ENCODE peak calls at places on chromosome 5, in six cellular contexts. G, W, F, D, Q and H are unnamed samples. For H3K4me1, the result is how much of the 10 kb centered on the place peaks cover.

GRCh38 chr5:137627293-137627692 is 108.6 kb downstream of the KLHL3 start:
- DNase-seq in G (no peak), W (no peak), F (no peak), D (no peak), Q (no peak), H (no peak)

GRCh38 chr5:65624025-65624569 is at the start of gene TRIM23:
- DNase-seq in G (peak), W (peak), F (peak), D (peak), Q (peak), H (peak)

GRCh38 chr5:76081811-76082783 is 1.1 kb upstream of the SV2C start:
- DNase-seq in G (no peak), W (no peak), F (peak), D (no peak), Q (no peak), H (peak)

GRCh38 chr5:27388755-27389154 is 350.4 kb upstream of the CDH9 start:
- DNase-seq in G (no peak), W (no peak), F (no peak), D (peak), Q (no peak), H (no peak)

GRCh38 chr5:136040746-136041415 is 12.1 kb downstream of the TGFBI start:
- DNase-seq in G (no peak), W (no peak), F (no peak), D (no peak), Q (no peak), H (no peak)

GRCh38 chr5:111942661-111943401 is 185.8 kb upstream of the NREP start:
- DNase-seq in G (no peak), W (no peak), F (no peak), D (no peak), Q (no peak), H (no peak)

GRCh38 chr5:124176692-124177091 is 569.7 kb downstream of the ZNF608 start:
- DNase-seq in G (no peak), W (no peak), F (no peak), D (no peak), Q (no peak), H (peak)

GRCh38 chr5:110549301-110549700 is 177.2 kb downstream of the TMEM232 start:
- DNase-seq in G (no peak), W (no peak), F (no peak), D (no peak), Q (peak), H (no peak)

GRCh38 chr5:32173394-32174010 is 617 bp downstream of the GOLPH3 start:
- DNase-seq in G (no peak), W (peak), F (peak), D (peak), Q (no peak), H (peak)

GRCh38 chr5:102262688-102263087 is 33.4 kb downstream of the SLCO4C1 start:
- DNase-seq in G (no peak), W (no peak), F (no peak), D (no peak), Q (no peak), H (no peak)

GRCh38 chr5:89498699-89499098 is 615.7 kb upstream of the MEF2C start:
- DNase-seq in G (no peak), W (no peak), F (no peak), D (no peak), Q (no peak), H (no peak)

GRCh38 chr5:132790201-132790870 is 13.3 kb upstream of the SEPTIN8 start:
- DNase-seq in G (no peak), W (no peak), F (no peak), D (no peak), Q (no peak), H (no peak)

GRCh38 chr5:37615184-37615583 is 224.7 kb downstream of the GDNF start:
- DNase-seq in G (no peak), W (no peak), F (no peak), D (no peak), Q (no peak), H (no peak)

GRCh38 chr5:143002459-143003327 is 232.5 kb downstream of the ARHGAP26 start:
- DNase-seq in G (no peak), W (peak), F (no peak), D (no peak), Q (no peak), H (peak)

GRCh38 chr5:160390787-160391696 is 8.8 kb downstream of the FAM200C start:
- DNase-seq in G (no peak), W (peak), F (no peak), D (peak), Q (no peak), H (peak)

GRCh38 chr5:30099634-30100033 is 1093.9 kb upstream of the CDH6 start:
- DNase-seq in G (no peak), W (peak), F (no peak), D (no peak), Q (peak), H (peak)

GRCh38 chr5:176639981-176640380 is 7.3 kb upstream of the TSPAN17 start:
- DNase-seq in G (no peak), W (no peak), F (no peak), D (no peak), Q (no peak), H (no peak)

GRCh38 chr5:138663009-138663408 is 87.8 kb upstream of the HSPA9 start:
- DNase-seq in G (no peak), W (no peak), F (peak), D (no peak), Q (no peak), H (no peak)

GRCh38 chr5:125856949-125857348 is 566.3 kb upstream of the GRAMD2B start:
- DNase-seq in G (no peak), W (no peak), F (no peak), D (no peak), Q (no peak), H (no peak)

GRCh38 chr5:89315194-89315593 is 432.2 kb upstream of the MEF2C start:
- DNase-seq in G (no peak), W (no peak), F (no peak), D (no peak), Q (no peak), H (no peak)

GRCh38 chr5:54765327-54765726 is 220.1 kb downstream of the ESM1 start:
- DNase-seq in G (no peak), W (no peak), F (no peak), D (no peak), Q (no peak), H (no peak)

GRCh38 chr5:52693279-52693678 is 94.4 kb upstream of the ITGA1 start:
- DNase-seq in G (no peak), W (peak), F (peak), D (peak), Q (no peak), H (peak)

DNA sequence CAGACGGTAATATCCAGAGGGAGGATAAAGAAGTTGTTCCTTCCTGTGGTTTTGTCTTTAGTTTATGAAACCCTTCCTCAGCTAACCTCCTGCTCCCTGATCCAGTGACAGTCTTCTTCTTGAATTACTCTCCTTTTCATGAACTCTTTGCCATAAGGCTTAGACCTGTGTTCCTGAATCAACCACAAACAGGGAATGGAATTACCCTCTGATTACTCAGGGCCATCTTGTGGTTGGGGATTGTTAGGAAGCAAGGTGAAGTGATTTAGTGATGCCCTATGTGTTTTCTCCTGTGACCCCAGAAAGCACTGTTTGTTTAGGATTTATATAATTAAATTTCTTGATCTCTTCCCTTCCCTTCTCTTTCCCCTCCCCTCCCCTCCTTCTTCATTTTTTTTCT is 409.1 kb downstream of the TAF11L14 start:
- DNase-seq in G (no peak), W (peak), F (no peak), D (no peak), Q (no peak), H (peak)
- TF ChIP-seq CTCF in G (no peak), W (peak), F (no peak), D (no peak), Q (no peak), H (peak)

GRCh38 chr5:77781076-77781475 is 4.9 kb upstream of the TBCA start:
- DNase-seq in G (no peak), W (no peak), F (no peak), D (no peak), Q (no peak), H (no peak)
- H3K4me1 ChIP-seq in G (under half), W (under half), F (under half), D (under half), Q (under half), H (under half)

GRCh38 chr5:79888643-79889042 is 102.4 kb downstream of the MTX3 start:
- DNase-seq in G (no peak), W (no peak), F (no peak), D (no peak), Q (no peak), H (no peak)

GRCh38 chr5:79886940-79887339 is 104.1 kb downstream of the MTX3 start:
- DNase-seq in G (no peak), W (no peak), F (no peak), D (no peak), Q (no peak), H (no peak)

GRCh38 chr5:79893485-79893884 is 97.6 kb downstream of the MTX3 start:
- DNase-seq in G (no peak), W (no peak), F (no peak), D (no peak), Q (no peak), H (no peak)

GRCh38 chr5:79890871-79891249 is 100.2 kb downstream of the MTX3 start:
- DNase-seq in G (no peak), W (no peak), F (no peak), D (no peak), Q (no peak), H (no peak)

DNA sequence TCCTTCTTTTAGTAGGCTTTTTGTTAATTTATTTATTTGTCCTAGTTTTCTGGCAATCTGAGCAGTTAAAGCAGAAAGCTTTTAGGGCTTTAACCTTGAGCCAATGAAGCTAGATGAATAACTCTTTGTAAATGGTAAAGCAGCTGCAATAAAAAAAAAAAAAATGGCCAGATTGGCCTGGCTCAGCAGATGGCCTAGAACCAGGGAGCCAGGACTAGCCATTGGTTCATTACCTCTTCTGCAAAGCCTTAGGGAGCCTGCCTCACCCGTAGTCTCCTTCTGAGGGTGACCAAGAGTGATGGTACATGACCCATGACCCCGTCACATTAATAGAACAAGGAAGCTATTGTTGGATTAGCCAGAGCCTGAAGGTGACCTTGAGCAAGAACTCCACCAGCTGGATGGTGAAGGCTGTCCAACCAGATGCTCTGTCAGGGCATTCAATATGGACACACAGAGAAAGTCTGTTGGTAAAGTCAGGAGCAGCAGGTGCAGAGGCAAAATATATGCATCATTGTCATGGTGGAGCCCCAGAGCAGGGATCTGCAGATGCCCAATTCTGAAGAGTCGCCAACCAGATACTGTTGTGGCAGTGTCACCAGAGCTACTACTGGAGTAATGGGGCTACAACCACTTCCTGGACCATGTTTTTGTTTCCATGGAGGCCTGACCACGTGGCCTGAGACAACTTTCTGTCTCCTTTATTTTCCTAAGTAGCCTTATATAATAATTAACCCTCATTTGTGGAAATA is 100.8 kb downstream of the MTX3 start:
- DNase-seq in G (no peak), W (no peak), F (no peak), D (peak), Q (no peak), H (no peak)
- TF ChIP-seq REST in G (no peak), W (no peak), F (no peak), D (no peak), Q (no peak), H (no peak)

GRCh38 chr5:87074072-87074471 is 193.6 kb upstream of the RASA1 start:
- DNase-seq in G (no peak), W (no peak), F (no peak), D (no peak), Q (no peak), H (no peak)

GRCh38 chr5:87074934-87075541 is 192.6 kb upstream of the RASA1 start:
- DNase-seq in G (peak), W (no peak), F (no peak), D (no peak), Q (no peak), H (no peak)

GRCh38 chr5:87069311-87069710 is 198.4 kb upstream of the RASA1 start:
- DNase-seq in G (no peak), W (no peak), F (no peak), D (no peak), Q (no peak), H (no peak)

DNA sequence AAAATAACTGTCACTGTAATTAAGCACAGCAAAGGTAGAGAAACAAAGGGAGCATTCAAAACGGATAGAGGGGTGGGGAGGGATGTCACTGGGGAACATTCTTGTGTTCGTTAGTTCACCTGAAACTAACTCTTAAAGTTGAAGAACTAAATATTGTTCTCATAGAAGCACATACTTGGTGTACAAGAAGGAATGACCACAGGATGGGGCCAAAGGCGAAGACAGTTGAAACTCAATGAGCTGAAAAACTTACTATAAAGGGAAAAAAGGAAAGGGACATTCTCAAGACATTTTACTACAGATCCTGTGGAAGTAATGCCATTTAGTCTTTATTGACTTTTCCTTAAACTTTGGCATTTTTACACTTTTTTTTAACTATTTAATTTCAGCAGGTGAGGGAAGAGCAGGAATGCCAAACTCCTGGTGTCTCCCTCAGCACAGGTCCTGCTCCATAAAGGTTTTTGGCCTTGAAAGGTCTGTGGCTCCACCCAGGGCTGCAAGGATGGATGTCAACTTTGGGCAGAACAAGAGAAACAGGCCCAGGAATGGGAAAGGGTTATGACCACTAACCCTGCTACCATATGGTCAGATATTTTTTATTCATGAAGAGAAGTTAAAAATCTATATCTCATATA is 197.6 kb upstream of the RASA1 start:
- DNase-seq in G (peak), W (peak), F (no peak), D (no peak), Q (peak), H (peak)
- TF ChIP-seq CTCF in G (no peak), W (peak), F (peak), D (peak), Q (peak), H (peak)

GRCh38 chr5:14108170-14108996 is 34.8 kb upstream of the TRIO start:
- DNase-seq in G (peak), W (peak), F (peak), D (peak), Q (peak), H (peak)

GRCh38 chr5:14107536-14107935 is 35.6 kb upstream of the TRIO start:
- DNase-seq in G (no peak), W (no peak), F (no peak), D (no peak), Q (peak), H (no peak)

GRCh38 chr5:14109041-14109747 is 33.9 kb upstream of the TRIO start:
- DNase-seq in G (no peak), W (peak), F (no peak), D (no peak), Q (peak), H (no peak)

GRCh38 chr5:14102666-14103065 is 40.5 kb upstream of the TRIO start:
- DNase-seq in G (no peak), W (no peak), F (no peak), D (no peak), Q (no peak), H (no peak)

GRCh38 chr5:14105717-14106435 is 37.3 kb upstream of the TRIO start:
- DNase-seq in G (peak), W (peak), F (no peak), D (peak), Q (peak), H (no peak)
- H3K4me1 ChIP-seq in G (under half), W (under half), F (under half), D (under half), Q (half or more), H (under half)

GRCh38 chr5:167565555-167565954 is 725.9 kb upstream of the WWC1 start:
- DNase-seq in G (no peak), W (peak), F (peak), D (no peak), Q (no peak), H (peak)
- TF ChIP-seq REST in G (no peak), W (no peak), F (no peak), D (no peak), Q (no peak), H (no peak)

GRCh38 chr5:15992918-15993317 is 186.7 kb downstream of the MARCHF11 start:
- DNase-seq in G (no peak), W (peak), F (no peak), D (no peak), Q (no peak), H (no peak)
- TF ChIP-seq CTCF in G (no peak), W (no peak), F (peak), D (no peak), Q (no peak), H (no peak)

GRCh38 chr5:57495688-57496087 is 13.1 kb upstream of the ACTBL2 start:
- DNase-seq in G (no peak), W (no peak), F (no peak), D (no peak), Q (no peak), H (peak)
- H3K4me1 ChIP-seq in G (under half), W (under half), F (under half), D (under half), Q (under half), H (under half)